ENCODE peak calls at places on chromosome 19, in four cellular contexts. One of them, this sample, is unnamed. For H3K9me3, the result is how much of the 10 kb centered on the place peaks cover.

GRCh38 chr19:10114651-10115391 is 3.3 kb downstream of the P2RY11 start:
- DNase-seq in lower lobe of right lung: peak
- DNase-seq in tibial artery: no peak
- DNase-seq in OCI-LY7: no peak
- DNase-seq in this sample: no peak

GRCh38 chr19:8643860-8644653 is 13.6 kb downstream of the NFILZ start:
- DNase-seq in lower lobe of right lung: no peak
- DNase-seq in tibial artery: no peak
- DNase-seq in OCI-LY7: no peak
- DNase-seq in this sample: no peak

GRCh38 chr19:48501961-48502719 is 9.5 kb downstream of the LMTK3 start:
- DNase-seq in lower lobe of right lung: peak
- DNase-seq in tibial artery: peak
- DNase-seq in OCI-LY7: peak
- DNase-seq in this sample: peak

GRCh38 chr19:12833747-12834417 is 497 bp downstream of the RTBDN start:
- DNase-seq in lower lobe of right lung: no peak
- DNase-seq in tibial artery: no peak
- DNase-seq in OCI-LY7: peak
- DNase-seq in this sample: no peak

GRCh38 chr19:31985001-31985605 is 360.3 kb upstream of the ZNF507 start:
- DNase-seq in lower lobe of right lung: no peak
- DNase-seq in tibial artery: no peak
- DNase-seq in OCI-LY7: no peak
- DNase-seq in this sample: no peak

GRCh38 chr19:38425810-38426466 is at the start of gene RASGRP4:
- DNase-seq in lower lobe of right lung: peak
- DNase-seq in tibial artery: no peak
- DNase-seq in OCI-LY7: no peak
- DNase-seq in this sample: peak

GRCh38 chr19:17296278-17296677 is 6.9 kb downstream of the ABHD8 start:
- DNase-seq in lower lobe of right lung: no peak
- DNase-seq in tibial artery: no peak
- DNase-seq in OCI-LY7: no peak
- DNase-seq in this sample: no peak

GRCh38 chr19:39413903-39414608 is 1.6 kb downstream of the PLEKHG2 start:
- DNase-seq in lower lobe of right lung: no peak
- DNase-seq in tibial artery: peak
- DNase-seq in OCI-LY7: no peak
- DNase-seq in this sample: peak

GRCh38 chr19:38693380-38694223 is 46.2 kb downstream of the ACTN4 start:
- DNase-seq in lower lobe of right lung: no peak
- DNase-seq in tibial artery: no peak
- DNase-seq in OCI-LY7: peak
- DNase-seq in this sample: no peak

GRCh38 chr19:3798137-3798536 is 12.0 kb upstream of the MATK start:
- DNase-seq in lower lobe of right lung: no peak
- DNase-seq in tibial artery: no peak
- DNase-seq in OCI-LY7: no peak
- DNase-seq in this sample: no peak

GRCh38 chr19:51607920-51608562 is 22.2 kb downstream of the SIGLEC5 start:
- DNase-seq in lower lobe of right lung: peak
- DNase-seq in tibial artery: peak
- DNase-seq in OCI-LY7: peak
- DNase-seq in this sample: peak

GRCh38 chr19:39304701-39305571 is 8.7 kb downstream of the IFNL1 start:
- DNase-seq in lower lobe of right lung: no peak
- DNase-seq in tibial artery: peak
- DNase-seq in OCI-LY7: no peak
- DNase-seq in this sample: no peak

GRCh38 chr19:16673226-16673625 is 12.3 kb downstream of the TMEM38A start:
- DNase-seq in lower lobe of right lung: no peak
- DNase-seq in tibial artery: no peak
- DNase-seq in OCI-LY7: no peak
- DNase-seq in this sample: no peak

GRCh38 chr19:42511340-42511739 is 16.9 kb downstream of the CEACAM1 start:
- DNase-seq in lower lobe of right lung: no peak
- DNase-seq in tibial artery: no peak
- DNase-seq in OCI-LY7: no peak
- DNase-seq in this sample: no peak

GRCh38 chr19:42515241-42515832 is 12.9 kb downstream of the CEACAM1 start:
- DNase-seq in lower lobe of right lung: no peak
- DNase-seq in tibial artery: no peak
- DNase-seq in OCI-LY7: no peak
- DNase-seq in this sample: no peak

GRCh38 chr19:42512130-42512636 is 16.1 kb downstream of the CEACAM1 start:
- DNase-seq in lower lobe of right lung: no peak
- DNase-seq in tibial artery: no peak
- DNase-seq in OCI-LY7: no peak
- DNase-seq in this sample: no peak

GRCh38 chr19:42514449-42514848 is 13.8 kb downstream of the CEACAM1 start:
- DNase-seq in lower lobe of right lung: no peak
- DNase-seq in tibial artery: no peak
- DNase-seq in OCI-LY7: no peak
- DNase-seq in this sample: no peak

DNA sequence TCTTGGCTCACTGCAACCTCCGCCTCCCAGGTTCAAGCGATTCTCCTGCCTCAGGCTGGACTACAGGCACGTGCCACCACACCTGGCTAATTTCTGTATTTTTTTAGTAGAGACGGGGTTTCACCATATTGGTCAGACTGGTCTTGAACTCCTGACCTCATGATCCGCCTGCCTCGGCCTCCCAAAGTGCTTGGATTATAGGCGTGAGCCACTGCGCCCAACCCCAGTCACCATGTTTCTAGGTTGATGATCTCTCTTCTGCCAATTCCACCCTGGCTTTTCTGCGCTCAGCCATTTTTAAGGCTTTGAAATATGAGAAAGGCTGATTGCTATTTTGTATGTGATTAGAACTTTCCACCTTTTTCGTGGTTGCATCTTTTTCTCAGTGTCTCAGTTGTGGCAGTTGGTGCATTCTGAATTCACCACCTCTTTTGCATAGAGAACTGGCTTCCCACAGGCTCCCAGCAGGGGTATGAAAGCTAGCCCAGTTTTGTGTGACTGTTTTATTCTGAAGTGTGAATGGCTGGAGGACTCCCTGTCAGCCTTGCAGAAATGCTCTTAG is 15.5 kb downstream of the CEACAM1 start:
- DNase-seq in lower lobe of right lung: no peak
- DNase-seq in tibial artery: no peak
- DNase-seq in OCI-LY7: peak
- DNase-seq in this sample: no peak
- H3K4me3 ChIP-seq in lower lobe of right lung: no peak
- H3K4me3 ChIP-seq in tibial artery: no peak
- H3K4me3 ChIP-seq in OCI-LY7: no peak
- H3K4me3 ChIP-seq in this sample: no peak

DNA sequence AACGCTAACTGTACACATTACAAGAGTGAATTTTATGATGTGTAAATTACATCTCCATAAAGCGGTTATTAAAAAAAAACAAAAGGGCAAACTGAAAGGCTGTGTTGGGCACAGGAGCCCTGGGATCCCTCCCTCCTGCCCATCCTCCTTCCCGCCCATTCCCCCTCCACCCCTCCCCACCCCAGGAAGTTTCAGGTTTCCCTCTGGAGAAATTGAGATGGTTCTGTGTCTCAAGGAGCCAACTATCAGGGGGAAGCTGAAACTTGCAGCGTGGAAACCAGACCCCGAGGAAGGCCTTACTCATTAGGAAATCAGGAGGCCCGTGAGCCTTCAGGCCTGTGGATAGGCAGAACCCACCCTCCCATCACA is 15.7 kb downstream of the MLLT1 start:
- DNase-seq in lower lobe of right lung: no peak
- DNase-seq in tibial artery: no peak
- DNase-seq in OCI-LY7: no peak
- DNase-seq in this sample: no peak
- H3K9me3 ChIP-seq in lower lobe of right lung: under half
- H3K9me3 ChIP-seq in tibial artery: under half
- H3K9me3 ChIP-seq in OCI-LY7: under half
- H3K9me3 ChIP-seq in this sample: under half

DNA sequence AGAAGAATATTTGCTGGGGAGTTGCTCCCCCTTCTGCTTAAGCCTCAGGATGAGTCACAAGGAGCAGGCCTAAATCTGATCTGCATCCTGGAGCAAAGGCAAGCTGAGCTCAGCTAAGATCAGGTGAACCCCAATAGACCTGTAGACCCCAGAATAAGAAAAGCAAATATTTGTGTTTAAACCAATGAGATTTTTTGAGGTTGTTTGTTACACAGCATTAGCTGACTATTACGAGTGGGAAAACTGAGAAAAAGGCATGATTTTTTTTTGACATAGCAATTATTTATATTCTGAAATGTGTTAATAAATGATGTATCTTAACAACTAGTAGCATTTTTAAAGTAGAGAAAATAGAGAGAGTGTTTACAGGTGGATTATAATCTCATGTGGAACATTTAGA is 45.1 kb downstream of the ADGRE3 start:
- DNase-seq in lower lobe of right lung: no peak
- DNase-seq in tibial artery: no peak
- DNase-seq in OCI-LY7: no peak
- DNase-seq in this sample: no peak
- H3K4me3 ChIP-seq in lower lobe of right lung: no peak
- H3K4me3 ChIP-seq in tibial artery: no peak
- H3K4me3 ChIP-seq in OCI-LY7: no peak
- H3K4me3 ChIP-seq in this sample: no peak

DNA sequence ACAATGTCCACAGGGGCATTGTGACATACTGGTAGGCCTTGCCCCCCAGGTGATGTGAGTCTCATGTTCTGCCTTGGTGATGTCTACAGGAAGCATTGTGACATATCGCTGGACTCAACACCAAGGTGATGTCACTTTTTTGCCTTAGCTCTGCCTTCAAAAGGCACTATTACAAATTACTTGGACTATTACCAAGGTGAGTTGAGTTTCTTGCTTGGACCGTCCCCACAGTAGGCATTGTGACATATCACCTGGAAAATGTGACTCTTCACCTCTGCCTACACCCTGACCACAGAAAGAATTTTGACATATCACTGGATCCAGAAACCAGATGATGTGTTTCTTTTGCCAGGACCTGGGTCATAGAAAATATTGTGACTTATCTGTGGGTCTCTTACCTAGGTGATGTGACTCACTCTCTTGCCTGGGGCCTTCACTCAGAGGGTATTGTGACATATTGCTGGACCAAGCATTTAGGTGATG is 60.6 kb upstream of the ZNF724 start:
- DNase-seq in lower lobe of right lung: no peak
- DNase-seq in tibial artery: no peak
- DNase-seq in OCI-LY7: no peak
- DNase-seq in this sample: no peak
- H3K9me3 ChIP-seq in lower lobe of right lung: under half
- H3K9me3 ChIP-seq in tibial artery: under half
- H3K9me3 ChIP-seq in OCI-LY7: under half
- H3K9me3 ChIP-seq in this sample: under half

GRCh38 chr19:18648971-18649310 is 12.1 kb downstream of the KLHL26 start:
- DNase-seq in lower lobe of right lung: no peak
- DNase-seq in tibial artery: peak
- DNase-seq in OCI-LY7: no peak
- DNase-seq in this sample: peak
- H3K4me3 ChIP-seq in lower lobe of right lung: peak
- H3K4me3 ChIP-seq in tibial artery: peak
- H3K4me3 ChIP-seq in OCI-LY7: no peak
- H3K4me3 ChIP-seq in this sample: peak

This sample was measured in kidney.